ENCODE peak calls at places on chromosome 1, in eight cellular contexts. V is MG63; D is activated CD8-positive, alpha-beta T cell treated with anti-CD3 and anti-CD28 coated beads for 36 hours; S is adipocyte; Y is epithelial cell of esophagus; N is colonic mucosa; U is non-pigmented ciliary epithelial cell; C is prostate gland. G is an unnamed sample.

GRCh38 chr1:234400773-234401172 is 27.5 kb downstream of the COA6 start:
- DNase-seq in N (no peak), D (no peak), Y (no peak), U (no peak), C (no peak), S (peak), V (no peak), G (peak)

GRCh38 chr1:54681396-54681795 is 34.3 kb upstream of the TTC4 start:
- DNase-seq in U (no peak), Y (no peak), D (no peak), C (no peak), N (no peak), S (peak), V (no peak), G (peak)

GRCh38 chr1:68057564-68057963 is 7.1 kb upstream of the DIRAS3 start:
- DNase-seq in V (no peak), Y (no peak), S (no peak), N (no peak), U (no peak), C (no peak), D (no peak), G (no peak)

GRCh38 chr1:45364294-45364693 is 24.1 kb upstream of the MUTYH start:
- DNase-seq in V (no peak), D (no peak), U (no peak), N (no peak), C (no peak), S (no peak), Y (no peak), G (no peak)

GRCh38 chr1:159188375-159188788 is 16.3 kb upstream of the ACKR1 start:
- DNase-seq in C (no peak), S (peak), U (peak), D (peak), N (peak), Y (peak), V (peak), G (peak)

GRCh38 chr1:47871799-47872353 is 125.3 kb downstream of the TRABD2B start:
- DNase-seq in C (no peak), V (no peak), S (no peak), D (no peak), U (no peak), Y (peak), N (no peak), G (peak)

GRCh38 chr1:58650141-58650540 is 49.7 kb downstream of the MYSM1 start:
- DNase-seq in S (no peak), Y (peak), D (no peak), U (no peak), C (no peak), V (peak), N (no peak), G (no peak)

GRCh38 chr1:7388488-7389185 is 382.5 kb upstream of the VAMP3 start:
- DNase-seq in C (no peak), N (no peak), D (no peak), U (no peak), S (no peak), V (no peak), Y (no peak), G (no peak)

GRCh38 chr1:34163792-34164509 is 1.1 kb downstream of the CSMD2 start:
- DNase-seq in U (no peak), D (no peak), S (peak), V (no peak), C (no peak), N (no peak), Y (no peak), G (no peak)

GRCh38 chr1:160400284-160400645 is at the start of gene VANGL2:
- DNase-seq in N (peak), D (peak), S (peak), Y (peak), U (no peak), C (peak), V (peak), G (no peak)

GRCh38 chr1:205615789-205616188 is 16.0 kb downstream of the ELK4 start:
- DNase-seq in S (no peak), U (no peak), C (no peak), N (no peak), V (no peak), Y (peak), D (no peak), G (no peak)

GRCh38 chr1:78553859-78554258 is 63.1 kb downstream of the PTGFR start:
- DNase-seq in U (no peak), V (no peak), N (no peak), D (peak), Y (peak), C (no peak), S (no peak), G (no peak)

GRCh38 chr1:100178092-100178491 is at the start of gene LRRC39:
- DNase-seq in C (no peak), U (no peak), Y (no peak), S (no peak), D (no peak), N (no peak), V (no peak), G (no peak)

GRCh38 chr1:110033421-110033820 is 1.0 kb upstream of the STRIP1 start:
- DNase-seq in S (no peak), V (no peak), U (no peak), D (no peak), C (no peak), N (no peak), Y (no peak), G (no peak)

GRCh38 chr1:21922103-21923014 is 14.8 kb downstream of the HSPG2 start:
- DNase-seq in Y (no peak), D (no peak), U (no peak), C (no peak), V (no peak), S (no peak), N (no peak), G (peak)